ENCODE peak calls at places on chromosome 20, in four cellular contexts. K is ureter; S is progenitor cell of endocrine pancreas; Z is activated CD4-positive, alpha-beta T cell treated with anti-CD3 and anti-CD28 coated beads, Interleukin-2, amount 50 U/mL, for 4 hours. I is an unnamed sample.
A peak's percentile ranks its signal among the peaks of the same experiment; 100 is the strongest.

GRCh38 chr20:57243480-57244220 is 22.8 kb downstream of the BMP7 start:
- DNase-seq in K (no peak), S (no peak), Z (no peak), I (no peak)

GRCh38 chr20:38623061-38623460 is 21.5 kb downstream of the ARHGAP40 start:
- DNase-seq in K (no peak), S (no peak), Z (no peak), I (no peak)

GRCh38 chr20:61662226-61662945 is 403.3 kb downstream of the TAF4 start:
- DNase-seq in K (no peak), S (no peak), Z (no peak), I (no peak)

GRCh38 chr20:18851556-18852098 is 38.0 kb downstream of the SCP2D1 start:
- DNase-seq in K (no peak), S (no peak), Z (no peak), I (no peak)

GRCh38 chr20:39631557-39631956 is 669.4 kb downstream of the DHX35 start:
- DNase-seq in K (no peak), S (no peak), Z (no peak), I (no peak)

GRCh38 chr20:32439132-32439829 is 81.2 kb downstream of the ASXL1 start:
- DNase-seq in K (no peak), S (no peak), Z (no peak), I (no peak)

GRCh38 chr20:45890077-45890996 is 671 bp downstream of the NEURL2 start:
- DNase-seq in K (peak; percentile 86), S (peak; percentile 69), Z (peak; percentile 43), I (no peak)

GRCh38 chr20:51426879-51427624 is 115.5 kb downstream of the NFATC2 start:
- DNase-seq in K (no peak), S (no peak), Z (no peak), I (no peak)

GRCh38 chr20:21173496-21174025 is 47.7 kb downstream of the KIZ start:
- DNase-seq in K (no peak), S (no peak), Z (no peak), I (no peak)

GRCh38 chr20:62190639-62191411 is 8.0 kb downstream of the MTG2 start:
- DNase-seq in K (no peak), S (no peak), Z (no peak), I (no peak)

GRCh38 chr20:57950764-57951163 is 240.9 kb upstream of the PMEPA1 start:
- DNase-seq in K (no peak), S (no peak), Z (no peak), I (no peak)

GRCh38 chr20:59633646-59634045 is 29.3 kb downstream of the PHACTR3 start:
- DNase-seq in K (no peak), S (no peak), Z (no peak), I (no peak)

GRCh38 chr20:50561379-50562078 is 51.3 kb downstream of the PTPN1 start:
- DNase-seq in K (no peak), S (no peak), Z (peak; percentile 60), I (peak; percentile 38)

GRCh38 chr20:50120935-50121693 is 8.2 kb upstream of the UBE2V1 start:
- DNase-seq in K (peak; percentile 74), S (no peak), Z (peak; percentile 57), I (peak; percentile 31)

GRCh38 chr20:62501801-62502495 is 26.2 kb upstream of the GATA5 start:
- DNase-seq in K (no peak), S (no peak), Z (peak; percentile 61), I (peak; percentile 54)

GRCh38 chr20:1871807-1872455 is 23.3 kb upstream of the SIRPA start:
- DNase-seq in K (no peak), S (no peak), Z (no peak), I (no peak)

GRCh38 chr20:33926425-33926824 is 67.3 kb upstream of the RALY start:
- DNase-seq in K (no peak), S (no peak), Z (no peak), I (no peak)